ENCODE peak calls at places on chromosomes 6 and 20, in eight cellular contexts. K is psoas muscle, W is cardiac muscle cell, N is coronary artery, Z is transverse colon, M is NB4, G is breast epithelium, V is H9. X is an unnamed sample.

GRCh38 chr6:72466971-72467566 is 154.8 kb upstream of the KCNQ5 start:
- DNase-seq in N (no peak), G (no peak), W (no peak), Z (no peak), K (no peak), V (no peak), M (no peak), X (peak; percentile 6)

GRCh38 chr6:73491371-73491770 is 29.5 kb downstream of the EEF1A1 start:
- DNase-seq in G (no peak), N (no peak), M (no peak), V (no peak), K (no peak), W (no peak), Z (no peak), X (no peak)

GRCh38 chr6:25714765-25715164 is 39.8 kb upstream of the SLC17A4 start:
- DNase-seq in N (no peak), G (no peak), W (no peak), Z (no peak), V (no peak), K (no peak), M (no peak), X (no peak)

GRCh38 chr6:5082487-5083306 is 2.4 kb upstream of the PPP1R3G start:
- DNase-seq in N (no peak), M (peak; percentile 34), W (no peak), K (peak; percentile 51), G (no peak), Z (no peak), V (no peak), X (peak; percentile 95)

GRCh38 chr20:33761698-33762250 is 30.0 kb downstream of the ZNF341 start:
- DNase-seq in V (no peak), G (no peak), N (no peak), W (no peak), Z (no peak), M (no peak), K (no peak), X (no peak)

GRCh38 chr6:162889303-162889702 is 161.5 kb downstream of the PACRG start:
- DNase-seq in V (no peak), W (no peak), G (no peak), M (no peak), N (no peak), Z (no peak), K (no peak), X (no peak)

GRCh38 chr6:145735356-145736165 is at the start of gene EPM2A:
- DNase-seq in G (peak; percentile 80), K (peak; percentile 91), W (peak; percentile 93), N (peak; percentile 93), V (peak; percentile 81), Z (peak; percentile 86), M (peak; percentile 86), X (peak; percentile 83)

GRCh38 chr6:49892280-49892679 is 25.9 kb upstream of the CRISP1 start:
- DNase-seq in W (no peak), N (no peak), G (no peak), Z (no peak), M (no peak), V (peak; percentile 30), K (no peak), X (peak; percentile 5)

GRCh38 chr20:12358006-12358654 is 440.4 kb downstream of the BTBD3 start:
- DNase-seq in W (peak; percentile 15), G (no peak), N (no peak), M (peak; percentile 31), K (no peak), Z (no peak), V (peak; percentile 60), X (peak; percentile 20)
- TF ChIP-seq CTCF in W (peak; percentile 54), G (no peak), N (no peak), M (peak; percentile 42), K (no peak), Z (no peak), V (peak; percentile 70), X (no peak)

GRCh38 chr20:48403362-48403761 is 424.4 kb downstream of the PREX1 start:
- DNase-seq in M (no peak), W (no peak), V (no peak), Z (no peak), G (no peak), K (no peak), N (no peak), X (no peak)

GRCh38 chr20:48404598-48404997 is 423.2 kb downstream of the PREX1 start:
- DNase-seq in V (no peak), W (no peak), K (no peak), N (no peak), G (no peak), M (peak; percentile 32), Z (no peak), X (peak; percentile 6)

GRCh38 chr20:48406462-48407235 is 421.1 kb downstream of the PREX1 start:
- DNase-seq in G (no peak), V (no peak), M (peak; percentile 19), K (no peak), N (no peak), Z (no peak), W (no peak), X (no peak)

GRCh38 chr20:48407710-48408109 is 420.1 kb downstream of the PREX1 start:
- DNase-seq in V (no peak), M (no peak), N (no peak), Z (no peak), K (no peak), G (no peak), W (no peak), X (no peak)

DNA sequence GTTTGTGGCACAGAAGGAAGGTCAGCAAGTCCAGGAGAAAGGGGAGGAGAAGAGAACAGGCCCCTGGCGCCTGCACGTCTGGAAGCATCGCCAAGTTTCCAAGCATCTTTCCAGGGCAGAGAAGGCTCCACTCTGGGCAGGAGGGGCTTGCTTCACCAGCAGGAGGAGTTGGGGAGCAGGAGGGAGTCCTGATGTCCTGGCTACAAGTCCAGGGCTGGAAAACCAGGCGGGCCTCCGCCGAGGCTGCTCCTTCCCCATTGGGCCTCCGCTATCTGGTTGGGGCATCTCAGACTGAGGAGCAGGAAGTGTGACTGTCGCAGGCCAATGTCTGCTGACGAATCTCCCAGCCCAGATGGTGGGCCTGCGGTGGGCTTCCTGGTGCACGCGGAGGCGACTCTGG is 421.9 kb downstream of the PREX1 start:
- DNase-seq in M (no peak), V (peak; percentile 82), G (no peak), W (no peak), K (no peak), N (no peak), Z (no peak), X (no peak)
- TF ChIP-seq CTCF in M (no peak), V (peak; percentile 53), G (no peak), W (no peak), K (no peak), N (no peak), Z (no peak), X (no peak)

GRCh38 chr20:34956041-34956458 is 382 bp downstream of the MYH7B start:
- DNase-seq in K (no peak), N (no peak), V (no peak), Z (no peak), W (no peak), G (no peak), M (no peak), X (no peak)
- TF ChIP-seq CTCF in K (no peak), N (no peak), V (no peak), Z (no peak), W (no peak), G (no peak), M (no peak), X (no peak)

DNA sequence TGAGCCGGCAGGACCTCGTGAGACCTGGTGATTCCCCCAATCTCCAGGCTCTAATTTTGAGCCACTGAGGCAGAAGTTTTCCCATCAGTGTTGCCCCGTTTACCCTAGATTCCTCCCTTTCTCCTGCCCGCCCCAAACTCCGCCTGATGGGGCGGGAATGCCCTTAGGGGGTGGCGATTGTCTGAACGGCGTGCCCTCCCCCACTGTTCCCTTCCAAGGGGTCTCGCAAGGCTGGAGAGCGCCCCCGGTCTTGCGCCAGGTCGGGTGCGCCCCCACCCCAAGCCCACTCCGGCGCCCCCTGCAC is 495 bp downstream of the ZFP64 start:
- DNase-seq in K (no peak), Z (no peak), V (no peak), M (no peak), W (no peak), G (no peak), N (no peak), X (peak; percentile 56)
- TF ChIP-seq CTCF in K (no peak), Z (no peak), V (no peak), M (no peak), W (no peak), G (no peak), N (no peak), X (no peak)

GRCh38 chr6:89482136-89482535 is 49.2 kb downstream of the ANKRD6 start:
- DNase-seq in M (no peak), W (no peak), K (no peak), V (no peak), N (no peak), Z (no peak), G (no peak), X (no peak)

GRCh38 chr6:89485320-89485719 is 52.4 kb downstream of the ANKRD6 start:
- DNase-seq in M (no peak), N (no peak), K (no peak), Z (no peak), W (no peak), G (no peak), V (no peak), X (no peak)

GRCh38 chr6:89481695-89482094 is 48.7 kb downstream of the ANKRD6 start:
- DNase-seq in N (no peak), V (no peak), G (no peak), W (no peak), M (no peak), Z (no peak), K (no peak), X (no peak)

GRCh38 chr6:89479902-89480301 is 47.0 kb downstream of the ANKRD6 start:
- DNase-seq in M (no peak), K (no peak), V (no peak), G (no peak), N (no peak), W (no peak), Z (no peak), X (no peak)

DNA sequence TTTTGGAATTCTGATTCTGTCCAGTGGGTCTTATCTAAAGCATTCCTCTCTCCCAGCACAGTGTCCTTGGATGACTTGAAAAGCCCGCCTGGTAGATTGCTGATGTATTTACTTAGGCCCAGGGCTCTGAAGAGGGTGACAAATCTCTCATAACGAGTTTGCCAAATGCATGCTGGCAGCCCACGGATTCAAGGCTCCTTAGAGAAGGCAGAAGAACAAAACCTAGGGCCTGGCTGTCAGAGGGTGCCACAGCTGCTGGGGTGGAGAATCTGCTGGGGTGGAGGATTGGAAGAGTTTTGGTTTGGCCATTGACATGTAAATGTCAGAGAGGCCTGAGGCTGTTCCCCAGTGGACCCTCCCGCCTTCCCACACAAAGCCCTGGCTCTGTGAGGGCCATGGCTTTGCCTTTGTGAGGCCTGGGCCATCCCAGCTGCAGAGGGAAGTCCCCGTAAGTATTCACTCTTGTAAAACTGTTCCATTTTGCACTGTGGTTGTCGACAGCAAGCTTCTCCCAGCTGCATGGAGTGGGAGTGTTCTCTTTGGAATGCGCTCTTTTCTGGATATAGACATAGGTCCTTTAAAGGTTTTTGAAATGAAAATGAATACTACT is 50.3 kb downstream of the ANKRD6 start:
- DNase-seq in G (no peak), M (no peak), N (no peak), W (peak; percentile 56), Z (no peak), V (peak; percentile 90), K (peak; percentile 16), X (no peak)
- TF ChIP-seq CTCF in G (no peak), M (no peak), N (no peak), W (no peak), Z (no peak), V (no peak), K (no peak), X (no peak)

GRCh38 chr6:52675372-52675771 is 4.5 kb downstream of the TMEM14A start:
- DNase-seq in G (no peak), M (no peak), N (no peak), W (no peak), V (no peak), K (no peak), Z (no peak), X (no peak)
- TF ChIP-seq CTCF in G (no peak), M (no peak), N (no peak), W (no peak), V (peak; percentile 47), K (no peak), Z (no peak), X (no peak)

X was measured in MCF 10A.